ENCODE peak calls at places on chromosome 20, in five cellular contexts. B, F, L, O and S are unnamed samples.
A peak's percentile ranks its signal among the peaks of the same experiment; 100 is the strongest.

GRCh38 chr20:25285091-25285647 is 37.3 kb downstream of the PYGB start:
- DNase-seq in B (no peak), F (peak; percentile 88), O (no peak), L (no peak), S (no peak)

GRCh38 chr20:33832113-33832853 is 21.1 kb downstream of the CHMP4B start:
- DNase-seq in L (no peak), O (no peak), B (no peak), F (no peak), S (no peak)

GRCh38 chr20:45883100-45883469 is 2.1 kb downstream of the ZSWIM1 start:
- DNase-seq in O (no peak), L (no peak), B (no peak), F (peak; percentile 50), S (no peak)

GRCh38 chr20:3798405-3798768 is 2.3 kb downstream of the CDC25B start:
- DNase-seq in O (no peak), L (no peak), B (no peak), F (peak; percentile 89), S (no peak)

GRCh38 chr20:36030143-36030542 is 61.8 kb downstream of the CNBD2 start:
- DNase-seq in O (no peak), B (no peak), F (no peak), L (no peak), S (no peak)

GRCh38 chr20:5073154-5074049 is 46.4 kb downstream of the PCNA start:
- DNase-seq in F (peak; percentile 92), B (peak; percentile 46), L (no peak), O (no peak), S (peak; percentile 98)

GRCh38 chr20:16397053-16397452 is 176.2 kb downstream of the KIF16B start:
- DNase-seq in F (peak; percentile 88), L (no peak), B (no peak), O (no peak), S (no peak)

GRCh38 chr20:49276895-49277785 is 717 bp downstream of the ZNFX1 start:
- DNase-seq in L (peak; percentile 38), O (no peak), B (peak; percentile 28), F (peak; percentile 81), S (no peak)

GRCh38 chr20:10982692-10983091 is 308.9 kb upstream of the JAG1 start:
- DNase-seq in B (peak; percentile 42), F (no peak), L (no peak), O (no peak), S (peak; percentile 95)

GRCh38 chr20:59577809-59578601 is 26.3 kb upstream of the PHACTR3 start:
- DNase-seq in F (no peak), L (no peak), B (no peak), O (no peak), S (no peak)

GRCh38 chr20:24612799-24613775 is 143.7 kb downstream of the SYNDIG1 start:
- DNase-seq in L (no peak), O (no peak), B (no peak), F (no peak), S (peak; percentile 36)

GRCh38 chr20:58544301-58544700 is 29.1 kb upstream of the APCDD1L start:
- DNase-seq in F (no peak), L (no peak), B (no peak), O (no peak), S (no peak)